ENCODE peak calls at places on chromosomes 11 and 22, in ten cellular contexts. M is pancreas; T is neural progenitor cell; K is naive thymus-derived CD4-positive, alpha-beta T cell; G is IMR-90; P is lower lobe of right lung; H is heart left ventricle; Y is tibial nerve; E is neuronal stem cell; N is CD4-positive, CD25-positive, alpha-beta regulatory T cell. O is an unnamed sample. For H3K9me3, the result is how much of the 10 kb centered on the place peaks cover.

GRCh38 chr11:20949585-20949984 is 280.2 kb downstream of the NELL1 start:
- DNase-seq in M (no peak), T (no peak), K (no peak), G (no peak), P (no peak), H (no peak), Y (no peak), E (no peak), N (no peak), O (no peak)

GRCh38 chr11:116193321-116194114 is 579.3 kb downstream of the BUD13 start:
- DNase-seq in M (no peak), T (peak), K (no peak), G (peak), P (peak), H (peak), Y (no peak), E (peak), N (no peak), O (no peak)

GRCh38 chr11:77202941-77203900 is 75.2 kb downstream of the MYO7A start:
- DNase-seq in M (peak), T (no peak), K (no peak), G (no peak), P (no peak), H (no peak), Y (no peak), E (no peak), N (no peak), O (no peak)

GRCh38 chr22:49153921-49154320 is 673.8 kb downstream of the BRD1 start:
- DNase-seq in M (no peak), T (no peak), K (no peak), G (no peak), P (no peak), H (peak), Y (no peak), E (no peak), N (no peak), O (no peak)

GRCh38 chr11:11620251-11620965 is 1.4 kb downstream of the GALNT18 start:
- DNase-seq in M (peak), T (peak), K (peak), G (peak), P (peak), H (peak), Y (no peak), E (peak), N (no peak), O (no peak)

GRCh38 chr11:18745251-18745650 is 19.3 kb upstream of the IGSF22 start:
- DNase-seq in M (no peak), T (no peak), K (no peak), G (no peak), P (no peak), H (no peak), Y (no peak), E (no peak), N (no peak), O (no peak)

GRCh38 chr11:131231317-131231716 is 139.1 kb upstream of the NTM start:
- DNase-seq in M (no peak), T (no peak), K (no peak), G (no peak), P (no peak), H (no peak), Y (no peak), E (no peak), N (no peak), O (no peak)

GRCh38 chr11:111745719-111746504 is 20.3 kb downstream of the PPP2R1B start:
- DNase-seq in M (no peak), T (no peak), K (no peak), G (peak), P (no peak), H (no peak), Y (no peak), E (no peak), N (no peak), O (no peak)

GRCh38 chr22:46328797-46329196 is 6.7 kb upstream of the TRMU start:
- DNase-seq in M (peak), T (no peak), K (no peak), G (no peak), P (peak), H (no peak), Y (no peak), E (no peak), N (no peak), O (no peak)

GRCh38 chr22:26318975-26319374 is 110.1 kb upstream of the ASPHD2 start:
- DNase-seq in M (no peak), T (no peak), K (no peak), G (no peak), P (no peak), H (no peak), Y (no peak), E (no peak), N (no peak), O (no peak)

GRCh38 chr11:116578971-116579687 is 193.7 kb downstream of the BUD13 start:
- DNase-seq in M (no peak), T (peak), K (no peak), G (no peak), P (no peak), H (no peak), Y (peak), E (peak), N (no peak), O (no peak)

GRCh38 chr22:38167988-38168407 is 13.6 kb downstream of the PLA2G6 start:
- DNase-seq in M (no peak), T (no peak), K (no peak), G (no peak), P (no peak), H (peak), Y (no peak), E (no peak), N (no peak), O (no peak)

GRCh38 chr11:101008961-101009684 is 120.5 kb downstream of the PGR start:
- DNase-seq in M (no peak), T (no peak), K (no peak), G (no peak), P (no peak), H (no peak), Y (no peak), E (no peak), N (no peak), O (no peak)

GRCh38 chr11:72141066-72141465 is 5.5 kb downstream of the FOLR3 start:
- DNase-seq in M (no peak), T (no peak), K (peak), G (peak), P (no peak), H (no peak), Y (no peak), E (no peak), N (no peak), O (no peak)

GRCh38 chr11:11250470-11250869 is 102.6 kb downstream of the CSNK2A3 start:
- DNase-seq in M (no peak), T (no peak), K (no peak), G (peak), P (no peak), H (no peak), Y (no peak), E (no peak), N (no peak), O (no peak)

GRCh38 chr11:123386746-123387510 is 43.1 kb upstream of the GRAMD1B start:
- DNase-seq in M (no peak), T (no peak), K (no peak), G (peak), P (no peak), H (no peak), Y (no peak), E (no peak), N (no peak), O (no peak)

GRCh38 chr11:74932169-74932568 is 16.7 kb downstream of the XRRA1 start:
- DNase-seq in M (no peak), T (no peak), K (no peak), G (peak), P (no peak), H (no peak), Y (no peak), E (no peak), N (no peak), O (no peak)

GRCh38 chr22:35400335-35400680 is 368 bp downstream of the MCM5 start:
- DNase-seq in M (no peak), T (peak), K (no peak), G (no peak), P (no peak), H (no peak), Y (no peak), E (no peak), N (peak), O (peak)

GRCh38 chr11:1041936-1042608 is 5.6 kb upstream of the MUC6 start:
- DNase-seq in M (peak), T (no peak), K (no peak), G (no peak), P (peak), H (no peak), Y (no peak), E (no peak), N (no peak), O (no peak)

GRCh38 chr22:38881464-38881871 is 9.5 kb upstream of the CBX6 start:
- DNase-seq in M (no peak), T (no peak), K (no peak), G (peak), P (no peak), H (no peak), Y (peak), E (no peak), N (no peak), O (no peak)

GRCh38 chr11:57873196-57873911 is 111.8 kb downstream of the CTNND1 start:
- DNase-seq in M (no peak), T (no peak), K (no peak), G (peak), P (no peak), H (no peak), Y (no peak), E (no peak), N (no peak), O (no peak)

GRCh38 chr11:127017482-127017881 is 16.9 kb upstream of the KIRREL3 start:
- DNase-seq in M (no peak), T (peak), K (no peak), G (peak), P (no peak), H (no peak), Y (no peak), E (peak), N (no peak), O (no peak)
- H3K9me3 ChIP-seq in M (under half), T (under half), K (under half), G (under half), P (under half), H (under half), Y (under half), E (under half), N (under half), O (under half)

GRCh38 chr11:134614141-134614540 is 202.1 kb upstream of the B3GAT1 start:
- DNase-seq in M (no peak), T (no peak), K (no peak), G (no peak), P (no peak), H (no peak), Y (no peak), E (no peak), N (no peak), O (no peak)
- H3K9me3 ChIP-seq in M (under half), T (under half), K (under half), G (half or more), P (under half), H (under half), Y (under half), E (under half), N (under half), O (under half)

GRCh38 chr22:43337946-43338345 is 5.2 kb downstream of the SCUBE1 start:
- DNase-seq in M (no peak), T (no peak), K (no peak), G (no peak), P (no peak), H (no peak), Y (no peak), E (no peak), N (no peak), O (no peak)
- H3K9me3 ChIP-seq in M (under half), T (under half), K (under half), G (under half), P (under half), H (under half), Y (under half), E (under half), N (under half), O (under half)

GRCh38 chr11:118373263-118373662 is 13.9 kb downstream of the UBE4A start:
- DNase-seq in M (no peak), T (no peak), K (no peak), G (no peak), P (no peak), H (no peak), Y (no peak), E (no peak), N (no peak), O (no peak)
- H3K9me3 ChIP-seq in M (under half), T (under half), K (under half), G (under half), P (under half), H (under half), Y (under half), E (under half), N (under half), O (under half)

GRCh38 chr22:20248461-20248959 is 19.6 kb downstream of the RTN4R start:
- DNase-seq in M (no peak), T (no peak), K (no peak), G (no peak), P (no peak), H (no peak), Y (no peak), E (no peak), N (no peak), O (no peak)
- H3K9me3 ChIP-seq in M (under half), T (under half), K (under half), G (under half), P (under half), H (under half), Y (under half), E (under half), N (under half), O (under half)

DNA sequence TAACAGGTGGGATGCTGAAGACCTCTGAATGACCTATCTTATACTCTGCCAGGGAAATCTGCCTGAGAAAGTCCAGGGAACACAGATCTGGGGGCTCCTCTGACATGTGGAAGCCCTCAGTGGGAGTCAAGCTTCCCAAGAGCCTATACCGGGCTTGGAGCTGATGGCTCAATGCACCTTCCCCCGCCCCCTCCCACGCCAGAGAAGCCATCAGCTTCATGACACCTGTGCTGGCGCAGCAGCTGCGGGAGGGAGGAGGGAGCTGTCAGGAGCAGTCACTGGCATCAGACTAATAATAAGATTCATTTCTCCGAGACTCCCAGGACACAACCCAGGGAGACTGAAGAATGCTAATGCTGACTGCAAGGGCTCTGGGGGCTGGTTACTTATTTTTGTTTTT is 47.8 kb downstream of the SPATA19 start:
- DNase-seq in M (no peak), T (no peak), K (no peak), G (no peak), P (no peak), H (no peak), Y (no peak), E (no peak), N (no peak), O (no peak)
- H3K9me3 ChIP-seq in M (under half), T (under half), K (under half), G (under half), P (under half), H (under half), Y (under half), E (under half), N (under half), O (under half)

GRCh38 chr22:47963660-47964059 is 1201.2 kb downstream of the TBC1D22A start:
- DNase-seq in M (no peak), T (no peak), K (no peak), G (no peak), P (no peak), H (no peak), Y (no peak), E (no peak), N (no peak), O (no peak)
- H3K9me3 ChIP-seq in M (under half), T (under half), K (under half), G (under half), P (under half), H (under half), Y (under half), E (under half), N (under half), O (under half)

O was measured in T-helper 17 cell.